ENCODE peak calls at places on chromosomes 1 and 21, in four cellular contexts. V is right cardiac atrium, F is lung, T is Kasumi-1. J is an unnamed sample.
A peak's percentile ranks its signal among the peaks of the same experiment; 100 is the strongest.

GRCh38 chr1:91613594-91613993 is 112.9 kb downstream of the CDC7 start:
- DNase-seq in V (no peak), F (no peak), T (no peak), J (no peak)

GRCh38 chr21:18228060-18228739 is 16.4 kb upstream of the CHODL start:
- DNase-seq in V (peak; percentile 63), F (no peak), T (no peak), J (no peak)

GRCh38 chr1:16112558-16113555 is 39.4 kb upstream of the FAM131C start:
- DNase-seq in V (peak; percentile 64), F (no peak), T (no peak), J (no peak)

GRCh38 chr1:7587726-7588456 is 183.2 kb upstream of the VAMP3 start:
- DNase-seq in V (peak; percentile 20), F (no peak), T (no peak), J (no peak)

GRCh38 chr1:30757196-30757949 is at the start of gene LAPTM5:
- DNase-seq in V (peak; percentile 86), F (peak; percentile 69), T (peak; percentile 72), J (peak; percentile 20)

GRCh38 chr1:162055062-162055461 is 14.4 kb upstream of the NOS1AP start:
- DNase-seq in V (no peak), F (no peak), T (no peak), J (no peak)

GRCh38 chr21:39175154-39175553 is 8.1 kb downstream of the PSMG1 start:
- DNase-seq in V (no peak), F (no peak), T (peak; percentile 12), J (no peak)

GRCh38 chr1:228463559-228464455 is 23.4 kb upstream of the RNF187 start:
- DNase-seq in V (peak; percentile 83), F (no peak), T (no peak), J (no peak)

GRCh38 chr1:32336963-32337675 is 1.1 kb upstream of the MARCKSL1 start:
- DNase-seq in V (peak; percentile 77), F (peak; percentile 65), T (peak; percentile 90), J (peak; percentile 37)

GRCh38 chr1:2953688-2954285 is 67.5 kb upstream of the ACTRT2 start:
- DNase-seq in V (no peak), F (no peak), T (no peak), J (no peak)

GRCh38 chr1:208829601-208830000 is 585.4 kb upstream of the PLXNA2 start:
- DNase-seq in V (no peak), F (no peak), T (no peak), J (no peak)